ENCODE peak calls at places on chromosomes 7 and 10, in four cellular contexts. G, V, B and O are unnamed samples.

GRCh38 chr10:71766717-71767419 is 6.5 kb downstream of the VSIR start:
- DNase-seq in G (peak), V (peak), B (no peak), O (no peak)

GRCh38 chr10:73743327-73743904 is 756 bp upstream of the SEC24C start:
- DNase-seq in G (no peak), V (no peak), B (no peak), O (no peak)

GRCh38 chr7:156456503-156457115 is 184.0 kb upstream of the RNF32 start:
- DNase-seq in G (no peak), V (no peak), B (no peak), O (no peak)

GRCh38 chr10:12729885-12730284 is 271.6 kb downstream of the CCDC3 start:
- DNase-seq in G (no peak), V (no peak), B (no peak), O (no peak)

GRCh38 chr7:29607889-29608288 is 44.3 kb downstream of the PRR15 start:
- DNase-seq in G (no peak), V (no peak), B (no peak), O (no peak)

GRCh38 chr7:152459724-152460251 is 24.0 kb upstream of the KMT2C start:
- DNase-seq in G (no peak), V (peak), B (no peak), O (no peak)

GRCh38 chr7:96026006-96026405 is 253.7 kb downstream of the DYNC1I1 start:
- DNase-seq in G (no peak), V (no peak), B (no peak), O (no peak)

GRCh38 chr10:63641799-63642198 is 120.6 kb downstream of the REEP3 start:
- DNase-seq in G (no peak), V (no peak), B (no peak), O (no peak)

GRCh38 chr7:66682350-66683093 is 53.8 kb downstream of the KCTD7 start:
- DNase-seq in G (peak), V (peak), B (no peak), O (peak)

GRCh38 chr10:126910798-126911197 is 5.6 kb downstream of the DOCK1 start:
- DNase-seq in G (no peak), V (no peak), B (no peak), O (no peak)

GRCh38 chr10:120978589-120979252 is 127.6 kb downstream of the WDR11 start:
- DNase-seq in G (peak), V (no peak), B (no peak), O (no peak)

GRCh38 chr10:43206391-43207235 is 60.3 kb downstream of the RASGEF1A start:
- DNase-seq in G (peak), V (peak), B (no peak), O (no peak)

GRCh38 chr7:56079450-56080185 is 13.1 kb downstream of the PHKG1 start:
- DNase-seq in G (peak), V (peak), B (no peak), O (peak)

GRCh38 chr7:150838965-150839650 is 13.2 kb upstream of the AOC1 start:
- DNase-seq in G (no peak), V (no peak), B (no peak), O (no peak)

GRCh38 chr10:100140070-100140469 is 45.8 kb downstream of the ERLIN1 start:
- DNase-seq in G (no peak), V (no peak), B (no peak), O (no peak)

GRCh38 chr7:149500910-149501309 is 3.3 kb upstream of the ZNF746 start:
- DNase-seq in G (no peak), V (no peak), B (no peak), O (no peak)

GRCh38 chr7:8931906-8932646 is 498.7 kb downstream of the NXPH1 start:
- DNase-seq in G (no peak), V (no peak), B (no peak), O (no peak)

GRCh38 chr10:1048349-1048731 is 579 bp downstream of the IDI1 start:
- DNase-seq in G (peak), V (peak), B (no peak), O (no peak)

GRCh38 chr10:35635576-35635975 is 6.5 kb downstream of the FZD8 start:
- DNase-seq in G (peak), V (peak), B (peak), O (peak)

GRCh38 chr10:3339531-3339950 is 167.0 kb upstream of the PITRM1 start:
- DNase-seq in G (no peak), V (no peak), B (no peak), O (no peak)

GRCh38 chr7:106284516-106285050 is at the start of gene NAMPT:
- DNase-seq in G (peak), V (no peak), B (no peak), O (no peak)

GRCh38 chr7:11831727-11832495 is at the start of gene THSD7A:
- DNase-seq in G (peak), V (peak), B (peak), O (peak)

GRCh38 chr10:124728830-124729661 is 15.1 kb downstream of the FAM53B start:
- DNase-seq in G (no peak), V (no peak), B (no peak), O (no peak)

GRCh38 chr7:84277628-84278224 is 83.1 kb upstream of the SEMA3A start:
- DNase-seq in G (no peak), V (no peak), B (no peak), O (no peak)

GRCh38 chr7:24715661-24716479 is 41.4 kb downstream of the GSDME start:
- DNase-seq in G (no peak), V (no peak), B (no peak), O (no peak)

GRCh38 chr7:104963991-104964385 is 50.0 kb upstream of the KMT2E start:
- DNase-seq in G (no peak), V (no peak), B (no peak), O (no peak)

GRCh38 chr10:60147025-60147424 is 240.7 kb upstream of the CCDC6 start:
- DNase-seq in G (peak), V (no peak), B (no peak), O (no peak)
- H3K27ac ChIP-seq in G (peak), V (peak), B (no peak), O (no peak)

DNA sequence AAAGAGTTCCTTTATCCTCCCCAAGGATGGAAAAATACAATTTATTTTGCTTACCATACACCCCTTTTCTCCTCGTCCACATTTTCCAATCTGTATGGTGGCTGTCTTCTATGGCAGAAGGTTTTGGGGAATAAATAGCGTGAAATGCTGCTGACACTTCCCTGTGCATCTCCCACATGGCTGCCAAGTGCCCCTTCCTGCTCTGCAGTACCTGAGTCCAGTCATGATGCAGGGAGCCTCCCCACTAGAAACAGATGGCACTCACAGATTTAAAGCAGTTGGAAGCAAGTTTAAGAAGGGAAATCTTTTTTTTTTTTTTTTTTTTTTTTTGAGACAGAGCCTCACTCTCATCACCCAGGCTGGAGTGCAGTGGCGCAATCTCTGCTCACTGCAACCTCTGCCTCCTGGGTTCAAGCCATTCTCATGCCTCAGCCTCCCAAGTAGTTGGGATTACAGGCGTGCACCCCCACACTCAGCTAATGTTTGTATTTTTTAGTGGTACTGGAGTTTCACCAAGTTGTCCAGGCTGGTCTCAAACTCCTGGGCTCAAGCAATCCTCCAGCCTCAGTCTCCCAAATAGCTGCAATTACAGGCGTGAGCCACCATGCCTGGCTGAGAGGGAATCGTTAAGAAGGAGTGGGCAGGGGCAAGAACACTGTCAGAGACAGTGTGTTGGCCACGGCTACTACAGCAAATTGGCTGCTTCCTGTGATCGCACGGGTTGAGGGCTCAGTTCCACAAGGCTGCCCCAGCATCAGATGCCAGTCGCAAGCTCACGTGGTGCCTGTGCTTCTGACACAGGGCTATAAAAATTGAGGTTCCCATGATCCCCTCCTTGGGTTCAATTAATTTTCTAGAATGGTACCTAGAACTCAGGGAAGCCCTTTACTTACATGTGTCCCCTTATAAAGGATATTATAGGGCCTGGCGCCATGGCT is 5.3 kb upstream of the PILRA start:
- DNase-seq in G (no peak), V (no peak), B (no peak), O (peak)
- H3K27ac ChIP-seq in G (no peak), V (peak), B (no peak), O (no peak)

DNA sequence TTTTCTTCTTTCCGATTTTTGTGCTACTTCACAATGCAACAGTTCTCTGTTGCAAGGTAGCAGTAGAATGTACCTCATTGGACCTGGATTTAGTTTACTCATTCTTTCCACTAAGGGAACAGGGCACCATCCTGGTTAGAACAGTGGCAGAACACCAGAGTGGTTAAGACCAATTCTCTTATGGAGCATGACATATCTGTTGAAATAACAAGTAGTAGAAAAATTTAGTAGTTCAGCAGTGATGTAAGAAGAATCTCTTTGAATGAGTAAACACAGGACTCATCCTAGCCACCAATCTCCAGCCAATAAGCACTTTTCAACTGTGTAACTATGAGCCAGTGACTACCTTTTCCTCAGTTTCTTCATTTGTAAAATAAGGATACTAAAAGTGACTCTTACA is 2.4 kb downstream of the ANKRD22 start:
- DNase-seq in G (no peak), V (no peak), B (no peak), O (no peak)
- H3K27ac ChIP-seq in G (no peak), V (no peak), B (no peak), O (no peak)

GRCh38 chr10:108868881-108869280 is 1054.4 kb downstream of the XPNPEP1 start:
- DNase-seq in G (no peak), V (no peak), B (no peak), O (no peak)
- H3K27ac ChIP-seq in G (no peak), V (no peak), B (no peak), O (no peak)

DNA sequence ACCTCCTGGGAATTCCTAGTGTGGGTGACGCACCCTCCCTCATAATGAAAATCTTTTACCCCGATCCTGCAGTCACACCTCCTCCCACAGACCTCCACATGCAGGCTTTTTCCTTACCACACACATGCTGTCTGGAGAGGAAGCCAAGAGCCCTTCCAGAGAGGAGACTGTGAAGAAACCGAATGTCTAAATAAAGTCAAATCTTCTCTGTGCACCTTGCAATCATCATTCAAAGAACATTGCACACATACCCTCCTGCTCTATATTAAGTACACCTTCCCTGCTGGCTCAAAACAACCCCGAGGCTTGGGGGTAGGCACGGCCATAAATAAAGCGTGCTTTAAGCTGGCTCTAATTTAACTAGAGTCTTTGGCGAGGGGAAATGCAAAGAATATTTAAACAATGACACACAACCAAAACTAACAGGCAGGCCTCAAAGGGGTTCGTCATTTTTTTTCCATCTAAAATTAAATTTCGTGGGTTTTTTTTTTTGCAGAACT is 34.9 kb downstream of the CALML3 start:
- DNase-seq in G (peak), V (no peak), B (no peak), O (no peak)
- H3K27ac ChIP-seq in G (peak), V (no peak), B (no peak), O (no peak)

GRCh38 chr10:118997379-118997778 is 32.1 kb upstream of the NANOS1 start:
- DNase-seq in G (no peak), V (no peak), B (no peak), O (no peak)

GRCh38 chr10:119003572-119004289 is 25.8 kb upstream of the NANOS1 start:
- DNase-seq in G (no peak), V (no peak), B (no peak), O (no peak)

GRCh38 chr10:119005377-119006043 is 24.0 kb upstream of the NANOS1 start:
- DNase-seq in G (no peak), V (no peak), B (no peak), O (no peak)

GRCh38 chr10:118998183-118998582 is 31.3 kb upstream of the NANOS1 start:
- DNase-seq in G (no peak), V (no peak), B (no peak), O (no peak)

DNA sequence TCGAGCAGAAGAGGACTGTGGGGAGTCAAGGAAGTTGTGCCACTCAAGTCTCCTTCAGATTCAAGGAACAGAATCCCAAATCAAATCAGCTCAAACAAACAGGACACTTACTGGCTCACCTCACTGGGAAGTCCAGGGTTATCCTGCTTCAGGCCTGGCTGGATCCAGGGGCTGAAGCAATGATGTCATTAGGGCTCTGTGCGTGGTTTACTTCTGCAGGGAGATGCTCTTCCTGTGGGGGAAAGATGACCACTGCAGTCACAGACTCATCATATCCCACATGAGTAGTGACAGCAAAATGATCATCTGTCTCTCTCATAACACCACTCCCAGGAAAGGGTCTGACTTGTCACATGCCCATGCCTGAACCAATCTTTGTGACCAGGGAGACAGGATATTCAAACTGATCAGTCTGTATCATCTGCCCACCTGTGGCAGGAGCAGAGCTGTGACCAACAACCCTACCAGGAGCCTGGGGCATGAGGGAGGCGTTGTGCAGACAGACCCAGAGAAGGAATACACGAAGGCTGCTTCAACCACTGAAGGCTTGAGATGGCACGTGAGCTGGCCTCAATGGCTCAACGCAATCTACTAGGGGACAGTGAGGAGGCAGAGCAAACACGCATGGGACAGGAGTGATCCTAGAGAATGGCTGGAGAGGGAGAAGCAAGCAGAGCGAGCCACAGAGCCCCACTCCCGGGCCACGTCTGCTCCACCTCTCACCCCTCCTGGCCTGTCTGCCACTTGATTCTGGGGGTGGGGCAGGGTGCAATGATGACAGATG is 27.6 kb upstream of the NANOS1 start:
- DNase-seq in G (no peak), V (no peak), B (no peak), O (no peak)
- H3K27ac ChIP-seq in G (no peak), V (no peak), B (no peak), O (no peak)

GRCh38 chr7:26598867-26599266 is 265.5 kb downstream of the SKAP2 start:
- DNase-seq in G (no peak), V (no peak), B (no peak), O (no peak)
- H3K27ac ChIP-seq in G (no peak), V (no peak), B (no peak), O (no peak)

GRCh38 chr10:29720149-29720548 is 85.4 kb upstream of the SVIL start:
- DNase-seq in G (no peak), V (no peak), B (no peak), O (no peak)

GRCh38 chr10:29728541-29729049 is 93.8 kb upstream of the SVIL start:
- DNase-seq in G (no peak), V (no peak), B (no peak), O (no peak)

GRCh38 chr10:29723704-29724103 is 88.9 kb upstream of the SVIL start:
- DNase-seq in G (no peak), V (no peak), B (no peak), O (no peak)

GRCh38 chr10:29722777-29723176 is 88.0 kb upstream of the SVIL start:
- DNase-seq in G (peak), V (no peak), B (no peak), O (no peak)

DNA sequence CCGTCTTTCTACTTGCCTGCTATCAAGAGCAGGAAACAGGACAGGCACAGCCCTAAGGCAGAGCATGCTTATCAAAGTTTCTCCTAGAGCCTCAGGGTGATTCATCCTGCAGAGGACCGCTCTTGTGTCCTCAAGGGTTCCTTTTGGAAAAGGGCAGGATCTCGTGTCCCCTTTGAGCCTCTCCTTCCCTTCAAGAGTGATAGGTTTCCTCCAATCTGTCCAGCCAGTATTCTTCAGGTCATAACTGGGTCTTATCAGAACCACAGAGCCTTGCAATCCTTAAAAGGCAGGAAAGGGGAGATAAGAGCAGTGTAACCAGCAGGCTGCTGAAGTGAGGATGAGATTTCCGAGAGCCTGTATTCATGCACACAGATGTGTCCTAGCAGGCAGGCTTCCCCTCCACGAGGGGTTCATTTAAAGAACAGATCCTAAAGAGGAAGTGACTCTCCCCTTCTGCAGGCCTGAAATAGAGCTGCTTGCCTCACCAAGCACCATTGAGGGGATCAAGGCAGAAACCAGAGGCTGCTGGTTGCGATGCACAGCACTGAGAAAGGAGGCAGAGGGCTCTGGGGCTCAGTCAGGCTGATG is 90.5 kb upstream of the SVIL start:
- DNase-seq in G (no peak), V (no peak), B (no peak), O (no peak)
- H3K27ac ChIP-seq in G (peak), V (no peak), B (no peak), O (no peak)

DNA sequence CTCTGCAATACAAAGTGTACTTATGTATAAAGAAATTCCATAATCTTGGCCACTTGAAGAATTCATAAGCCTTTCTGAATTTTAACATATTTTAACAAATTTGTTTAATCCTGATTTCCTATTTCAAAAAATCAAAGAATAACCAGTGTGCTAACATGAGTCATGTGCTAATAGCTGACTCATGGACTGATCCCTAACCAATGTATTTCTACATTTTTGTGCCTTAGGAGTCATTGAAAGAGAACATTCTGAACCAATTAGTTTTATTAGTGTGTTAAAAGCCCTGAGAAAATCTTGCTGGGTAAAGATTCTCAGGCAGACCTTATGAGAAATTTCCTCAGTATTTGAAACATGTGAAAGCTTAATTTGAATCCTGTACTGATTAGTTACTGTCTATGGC is 73.1 kb upstream of the CCAR1 start:
- DNase-seq in G (no peak), V (no peak), B (no peak), O (no peak)
- H3K27ac ChIP-seq in G (peak), V (peak), B (no peak), O (no peak)